ENCODE peak calls at places on chromosomes 6 and 20, in nine cellular contexts. M is fibroblast of the aortic adventitia; O is fibroblast of mammary gland; Q is ascending aorta; S is naive thymus-derived CD4-positive, alpha-beta T cell; F is GM12865; A is H1; Y is stomach; D is lung. T is an unnamed sample.

GRCh38 chr6:104344223-104344622 is 515.5 kb downstream of the HACE1 start:
- DNase-seq in M (no peak), O (no peak), Q (no peak), S (no peak), F (no peak), A (no peak), Y (no peak), D (no peak), T (no peak)

GRCh38 chr20:58593880-58594473 is 57.1 kb upstream of the STX16 start:
- DNase-seq in M (no peak), O (no peak), Q (no peak), S (no peak), F (no peak), A (no peak), Y (no peak), D (no peak), T (no peak)

GRCh38 chr6:113953346-113953745 is 17.6 kb downstream of the HDAC2 start:
- DNase-seq in M (peak; percentile 30), O (peak; percentile 12), Q (no peak), S (no peak), F (no peak), A (no peak), Y (no peak), D (no peak), T (peak; percentile 61)

GRCh38 chr6:45727228-45727627 is 288.4 kb downstream of the CLIC5 start:
- DNase-seq in M (peak; percentile 53), O (no peak), Q (no peak), S (no peak), F (peak; percentile 12), A (no peak), Y (no peak), D (no peak), T (no peak)

GRCh38 chr6:170058878-170059485 is 231.9 kb downstream of the DLL1 start:
- DNase-seq in M (no peak), O (no peak), Q (no peak), S (no peak), F (no peak), A (no peak), Y (peak; percentile 16), D (no peak), T (no peak)

GRCh38 chr6:2855061-2855519 is 13.4 kb upstream of the SERPINB1 start:
- DNase-seq in M (no peak), O (no peak), Q (no peak), S (no peak), F (peak; percentile 67), A (no peak), Y (no peak), D (no peak), T (peak; percentile 13)

GRCh38 chr6:75204222-75204958 is 1.5 kb downstream of the COL12A1 start:
- DNase-seq in M (peak; percentile 97), O (peak; percentile 96), Q (no peak), S (no peak), F (peak; percentile 58), A (no peak), Y (peak; percentile 69), D (peak; percentile 63), T (peak; percentile 95)

GRCh38 chr6:170160031-170160627 is 130.7 kb downstream of the DLL1 start:
- DNase-seq in M (no peak), O (no peak), Q (no peak), S (no peak), F (no peak), A (no peak), Y (no peak), D (no peak), T (no peak)

GRCh38 chr20:57190536-57191265 is 75.7 kb downstream of the BMP7 start:
- DNase-seq in M (no peak), O (peak; percentile 46), Q (no peak), S (no peak), F (no peak), A (no peak), Y (no peak), D (no peak), T (no peak)

GRCh38 chr6:83371428-83371827 is 59.4 kb downstream of the ME1 start:
- DNase-seq in M (peak; percentile 84), O (peak; percentile 44), Q (no peak), S (no peak), F (no peak), A (no peak), Y (no peak), D (no peak), T (peak; percentile 57)

GRCh38 chr6:56821005-56821432 is 133.9 kb upstream of the BEND6 start:
- DNase-seq in M (no peak), O (no peak), Q (no peak), S (no peak), F (no peak), A (no peak), Y (no peak), D (no peak), T (no peak)

GRCh38 chr20:10501377-10501776 is 66.3 kb downstream of the SLX4IP start:
- DNase-seq in M (peak; percentile 25), O (no peak), Q (no peak), S (peak; percentile 21), F (no peak), A (no peak), Y (no peak), D (peak; percentile 56), T (no peak)

GRCh38 chr6:141988327-141988726 is 144.4 kb upstream of the GJE1 start:
- DNase-seq in M (no peak), O (no peak), Q (no peak), S (no peak), F (no peak), A (no peak), Y (no peak), D (no peak), T (no peak)

GRCh38 chr6:141989706-141989959 is 143.1 kb upstream of the GJE1 start:
- DNase-seq in M (no peak), O (no peak), Q (no peak), S (no peak), F (no peak), A (no peak), Y (no peak), D (no peak), T (no peak)

GRCh38 chr6:141986457-141986856 is 146.3 kb upstream of the GJE1 start:
- DNase-seq in M (no peak), O (no peak), Q (no peak), S (no peak), F (no peak), A (no peak), Y (no peak), D (no peak), T (no peak)

GRCh38 chr6:141990840-141991239 is 141.9 kb upstream of the GJE1 start:
- DNase-seq in M (no peak), O (no peak), Q (no peak), S (no peak), F (no peak), A (no peak), Y (no peak), D (no peak), T (no peak)

DNA sequence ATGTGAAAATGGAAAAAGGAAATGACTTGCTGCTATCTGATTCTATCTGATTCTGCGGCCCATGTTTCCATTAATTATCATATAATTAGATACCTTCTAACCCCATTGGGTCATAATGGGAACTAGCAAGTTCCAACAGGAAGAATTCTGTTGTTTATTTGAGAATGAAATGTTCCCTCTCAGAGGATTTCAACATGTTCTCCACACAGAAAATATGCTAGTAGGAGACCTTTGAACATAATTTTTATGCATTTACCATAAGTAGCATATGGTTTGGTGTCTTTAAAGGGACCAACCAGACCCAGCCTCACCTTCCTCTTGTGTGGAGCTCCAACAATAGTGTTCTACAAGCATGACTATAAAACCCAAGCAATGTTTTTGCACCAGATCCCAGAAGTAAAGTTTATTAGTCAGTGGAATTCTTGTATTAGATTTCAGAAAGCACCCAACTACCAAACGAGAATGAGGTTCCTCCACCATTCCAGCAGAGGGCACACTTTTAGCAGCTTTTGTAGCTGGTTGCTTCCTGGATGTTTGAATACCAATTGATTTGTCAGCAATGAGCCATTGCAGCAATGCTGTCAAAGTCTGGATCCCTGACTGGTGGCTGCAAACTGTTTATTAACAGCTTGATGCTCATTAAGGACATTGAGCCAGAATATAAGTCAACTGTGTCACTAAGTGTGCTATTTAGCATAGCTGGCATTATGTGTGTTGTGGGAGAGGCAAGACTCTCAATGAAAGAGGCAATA is 143.6 kb upstream of the GJE1 start:
- DNase-seq in M (peak; percentile 83), O (peak; percentile 86), Q (no peak), S (peak; percentile 30), F (peak; percentile 51), A (peak; percentile 25), Y (no peak), D (no peak), T (peak; percentile 73)
- H3K4me3 ChIP-seq in M (no peak overlapping the region), O (no peak overlapping the region), Q (no peak overlapping the region), S (no peak overlapping the region), F (no peak overlapping the region), A (no peak overlapping the region), Y (no peak overlapping the region), D (no peak overlapping the region), T (no peak overlapping the region)

GRCh38 chr6:134741193-134741521 is 208.7 kb downstream of the ALDH8A1 start:
- DNase-seq in M (no peak), O (no peak), Q (no peak), S (no peak), F (peak; percentile 3), A (no peak), Y (no peak), D (no peak), T (no peak)
- H3K4me3 ChIP-seq in M (no peak overlapping the region), O (no peak overlapping the region), Q (no peak overlapping the region), S (no peak overlapping the region), F (no peak overlapping the region), A (no peak overlapping the region), Y (no peak overlapping the region), D (no peak overlapping the region), T (no peak overlapping the region)

GRCh38 chr6:12750416-12750815 is 33.8 kb downstream of the PHACTR1 start:
- DNase-seq in M (no peak), O (no peak), Q (no peak), S (no peak), F (no peak), A (no peak), Y (no peak), D (no peak), T (no peak)
- H3K4me3 ChIP-seq in M (no peak overlapping the region), O (no peak overlapping the region), Q (no peak overlapping the region), S (no peak overlapping the region), F (no peak overlapping the region), A (peak overlapping the region; percentile 74), Y (no peak overlapping the region), D (no peak overlapping the region), T (no peak overlapping the region)

GRCh38 chr6:32439139-32439538 is 548 bp upstream of the HLA-DRA start:
- DNase-seq in M (no peak), O (no peak), Q (no peak), S (no peak), F (no peak), A (no peak), Y (no peak), D (no peak), T (no peak)

GRCh38 chr6:32442243-32442667 is 2.6 kb downstream of the HLA-DRA start:
- DNase-seq in M (no peak), O (no peak), Q (no peak), S (no peak), F (peak; percentile 40), A (no peak), Y (no peak), D (no peak), T (no peak)

GRCh38 chr6:32436995-32437836 is 2.5 kb upstream of the HLA-DRA start:
- DNase-seq in M (peak; percentile 29), O (peak; percentile 24), Q (no peak), S (no peak), F (peak; percentile 90), A (no peak), Y (no peak), D (no peak), T (no peak)

GRCh38 chr6:32442977-32443552 is 3.4 kb downstream of the HLA-DRA start:
- DNase-seq in M (no peak), O (no peak), Q (no peak), S (no peak), F (no peak), A (no peak), Y (no peak), D (no peak), T (no peak)

GRCh38 chr6:32439708-32440214 is at the start of gene HLA-DRA:
- DNase-seq in M (peak; percentile 57), O (peak; percentile 59), Q (no peak), S (peak; percentile 71), F (peak; percentile 94), A (no peak), Y (no peak), D (peak; percentile 62), T (peak; percentile 53)
- H3K4me3 ChIP-seq in M (no peak within 1 kb of the TSS), O (no peak within 1 kb of the TSS), Q (peak within 1 kb of the TSS; percentile 48), S (peak within 1 kb of the TSS; percentile 45), F (peak within 1 kb of the TSS; percentile 97), A (no peak within 1 kb of the TSS), Y (peak within 1 kb of the TSS; percentile 46), D (peak within 1 kb of the TSS; percentile 58), T (no peak within 1 kb of the TSS)

T was measured in astrocyte of the spinal cord.